ENCODE peak calls at places on chromosomes 13 and 19, in eight cellular contexts. One of them, this sample, is unnamed. For H4K20me1, the result is how much of the 10 kb centered on the place peaks cover.

GRCh38 chr19:15563325-15563794 is 51.7 kb upstream of the CYP4F8 start:
- DNase-seq in K562: peak
- DNase-seq in GM12878: no peak
- DNase-seq in endothelial cell of umbilical vein: no peak
- DNase-seq in mammary epithelial cell: peak
- DNase-seq in PC-9: peak
- DNase-seq in GM23248: peak
- DNase-seq in OCI-LY7: no peak
- DNase-seq in this sample: peak

GRCh38 chr13:51599444-51600176 is 15.3 kb downstream of the WDFY2 start:
- DNase-seq in K562: no peak
- DNase-seq in GM12878: no peak
- DNase-seq in endothelial cell of umbilical vein: no peak
- DNase-seq in mammary epithelial cell: no peak
- DNase-seq in PC-9: no peak
- DNase-seq in GM23248: no peak
- DNase-seq in OCI-LY7: no peak
- DNase-seq in this sample: no peak

GRCh38 chr13:43041368-43041921 is 18.1 kb downstream of the DNAJC15 start:
- DNase-seq in K562: no peak
- DNase-seq in GM12878: no peak
- DNase-seq in endothelial cell of umbilical vein: no peak
- DNase-seq in mammary epithelial cell: no peak
- DNase-seq in PC-9: no peak
- DNase-seq in GM23248: peak
- DNase-seq in OCI-LY7: no peak
- DNase-seq in this sample: no peak

GRCh38 chr19:48654299-48655059 is 8.5 kb upstream of the CA11 start:
- DNase-seq in K562: peak
- DNase-seq in GM12878: no peak
- DNase-seq in endothelial cell of umbilical vein: no peak
- DNase-seq in mammary epithelial cell: no peak
- DNase-seq in PC-9: no peak
- DNase-seq in GM23248: no peak
- DNase-seq in OCI-LY7: no peak
- DNase-seq in this sample: no peak

GRCh38 chr13:113026391-113026910 is 57.4 kb downstream of the MCF2L start:
- DNase-seq in K562: no peak
- DNase-seq in GM12878: no peak
- DNase-seq in endothelial cell of umbilical vein: no peak
- DNase-seq in mammary epithelial cell: no peak
- DNase-seq in PC-9: no peak
- DNase-seq in GM23248: no peak
- DNase-seq in OCI-LY7: no peak
- DNase-seq in this sample: no peak

GRCh38 chr19:51751655-51752054 is at the start of gene FPR1:
- DNase-seq in K562: no peak
- DNase-seq in GM12878: no peak
- DNase-seq in endothelial cell of umbilical vein: no peak
- DNase-seq in mammary epithelial cell: peak
- DNase-seq in PC-9: peak
- DNase-seq in GM23248: no peak
- DNase-seq in OCI-LY7: peak
- DNase-seq in this sample: no peak

GRCh38 chr13:30334663-30335386 is 27.5 kb upstream of the KATNAL1 start:
- DNase-seq in K562: peak
- DNase-seq in GM12878: no peak
- DNase-seq in endothelial cell of umbilical vein: peak
- DNase-seq in mammary epithelial cell: no peak
- DNase-seq in PC-9: no peak
- DNase-seq in GM23248: peak
- DNase-seq in OCI-LY7: peak
- DNase-seq in this sample: peak

GRCh38 chr19:9498183-9498902 is at the start of gene ZNF560:
- DNase-seq in K562: peak
- DNase-seq in GM12878: no peak
- DNase-seq in endothelial cell of umbilical vein: no peak
- DNase-seq in mammary epithelial cell: peak
- DNase-seq in PC-9: peak
- DNase-seq in GM23248: peak
- DNase-seq in OCI-LY7: no peak
- DNase-seq in this sample: peak

GRCh38 chr19:40298026-40298425 is 12.9 kb upstream of the AKT2 start:
- DNase-seq in K562: no peak
- DNase-seq in GM12878: no peak
- DNase-seq in endothelial cell of umbilical vein: no peak
- DNase-seq in mammary epithelial cell: no peak
- DNase-seq in PC-9: no peak
- DNase-seq in GM23248: no peak
- DNase-seq in OCI-LY7: no peak
- DNase-seq in this sample: no peak

GRCh38 chr13:95115525-95115924 is 185.7 kb downstream of the ABCC4 start:
- DNase-seq in K562: no peak
- DNase-seq in GM12878: no peak
- DNase-seq in endothelial cell of umbilical vein: no peak
- DNase-seq in mammary epithelial cell: peak
- DNase-seq in PC-9: no peak
- DNase-seq in GM23248: no peak
- DNase-seq in OCI-LY7: no peak
- DNase-seq in this sample: no peak

GRCh38 chr19:33303791-33304759 is 1.7 kb upstream of the CEBPA start:
- DNase-seq in K562: peak
- DNase-seq in GM12878: no peak
- DNase-seq in endothelial cell of umbilical vein: no peak
- DNase-seq in mammary epithelial cell: no peak
- DNase-seq in PC-9: no peak
- DNase-seq in GM23248: peak
- DNase-seq in OCI-LY7: no peak
- DNase-seq in this sample: peak

GRCh38 chr13:23876265-23876664 is 12.9 kb downstream of the MIPEP start:
- DNase-seq in K562: no peak
- DNase-seq in GM12878: no peak
- DNase-seq in endothelial cell of umbilical vein: no peak
- DNase-seq in mammary epithelial cell: no peak
- DNase-seq in PC-9: no peak
- DNase-seq in GM23248: peak
- DNase-seq in OCI-LY7: peak
- DNase-seq in this sample: no peak

GRCh38 chr19:10655457-10656312 is 1.5 kb downstream of the ILF3 start:
- DNase-seq in K562: no peak
- DNase-seq in GM12878: no peak
- DNase-seq in endothelial cell of umbilical vein: peak
- DNase-seq in mammary epithelial cell: peak
- DNase-seq in PC-9: peak
- DNase-seq in GM23248: peak
- DNase-seq in OCI-LY7: peak
- DNase-seq in this sample: no peak

GRCh38 chr13:50923272-50923671 is 13.7 kb downstream of the RNASEH2B start:
- DNase-seq in K562: no peak
- DNase-seq in GM12878: no peak
- DNase-seq in endothelial cell of umbilical vein: no peak
- DNase-seq in mammary epithelial cell: no peak
- DNase-seq in PC-9: no peak
- DNase-seq in GM23248: peak
- DNase-seq in OCI-LY7: no peak
- DNase-seq in this sample: no peak

GRCh38 chr13:111893071-111893606 is 173.8 kb upstream of the SOX1 start:
- DNase-seq in K562: no peak
- DNase-seq in GM12878: no peak
- DNase-seq in endothelial cell of umbilical vein: no peak
- DNase-seq in mammary epithelial cell: no peak
- DNase-seq in PC-9: no peak
- DNase-seq in GM23248: no peak
- DNase-seq in OCI-LY7: no peak
- DNase-seq in this sample: peak

GRCh38 chr19:38142176-38143035 is 81.6 kb downstream of the DPF1 start:
- DNase-seq in K562: peak
- DNase-seq in GM12878: no peak
- DNase-seq in endothelial cell of umbilical vein: peak
- DNase-seq in mammary epithelial cell: peak
- DNase-seq in PC-9: no peak
- DNase-seq in GM23248: peak
- DNase-seq in OCI-LY7: peak
- DNase-seq in this sample: peak

GRCh38 chr13:45415112-45415511 is 3.1 kb downstream of the SLC25A30 start:
- DNase-seq in K562: no peak
- DNase-seq in GM12878: no peak
- DNase-seq in endothelial cell of umbilical vein: no peak
- DNase-seq in mammary epithelial cell: no peak
- DNase-seq in PC-9: no peak
- DNase-seq in GM23248: no peak
- DNase-seq in OCI-LY7: no peak
- DNase-seq in this sample: no peak

GRCh38 chr13:45417790-45418534 is at the start of gene SLC25A30:
- DNase-seq in K562: peak
- DNase-seq in GM12878: peak
- DNase-seq in endothelial cell of umbilical vein: peak
- DNase-seq in mammary epithelial cell: peak
- DNase-seq in PC-9: peak
- DNase-seq in GM23248: peak
- DNase-seq in OCI-LY7: peak
- DNase-seq in this sample: peak

GRCh38 chr13:45413826-45414312 is 4.3 kb downstream of the SLC25A30 start:
- DNase-seq in K562: no peak
- DNase-seq in GM12878: no peak
- DNase-seq in endothelial cell of umbilical vein: peak
- DNase-seq in mammary epithelial cell: no peak
- DNase-seq in PC-9: no peak
- DNase-seq in GM23248: peak
- DNase-seq in OCI-LY7: no peak
- DNase-seq in this sample: no peak

GRCh38 chr13:45419945-45420344 is 1.8 kb upstream of the SLC25A30 start:
- DNase-seq in K562: no peak
- DNase-seq in GM12878: no peak
- DNase-seq in endothelial cell of umbilical vein: no peak
- DNase-seq in mammary epithelial cell: no peak
- DNase-seq in PC-9: no peak
- DNase-seq in GM23248: no peak
- DNase-seq in OCI-LY7: no peak
- DNase-seq in this sample: no peak

GRCh38 chr13:45416521-45417125 is 1.6 kb downstream of the SLC25A30 start:
- DNase-seq in K562: no peak
- DNase-seq in GM12878: no peak
- DNase-seq in endothelial cell of umbilical vein: peak
- DNase-seq in mammary epithelial cell: no peak
- DNase-seq in PC-9: no peak
- DNase-seq in GM23248: no peak
- DNase-seq in OCI-LY7: no peak
- DNase-seq in this sample: no peak
- H2AFZ ChIP-seq in K562: peak
- H2AFZ ChIP-seq in GM12878: peak
- H2AFZ ChIP-seq in endothelial cell of umbilical vein: peak
- H2AFZ ChIP-seq in mammary epithelial cell: peak
- H2AFZ ChIP-seq in PC-9: peak
- H2AFZ ChIP-seq in GM23248: peak
- H2AFZ ChIP-seq in OCI-LY7: no peak
- H2AFZ ChIP-seq in this sample: no peak

GRCh38 chr19:4393947-4394590 is 6.3 kb downstream of the SH3GL1 start:
- DNase-seq in K562: no peak
- DNase-seq in GM12878: no peak
- DNase-seq in endothelial cell of umbilical vein: peak
- DNase-seq in mammary epithelial cell: no peak
- DNase-seq in PC-9: no peak
- DNase-seq in GM23248: peak
- DNase-seq in OCI-LY7: no peak
- DNase-seq in this sample: no peak
- H4K20me1 ChIP-seq in K562: half or more
- H4K20me1 ChIP-seq in GM12878: under half
- H4K20me1 ChIP-seq in endothelial cell of umbilical vein: under half
- H4K20me1 ChIP-seq in mammary epithelial cell: under half
- H4K20me1 ChIP-seq in PC-9: under half
- H4K20me1 ChIP-seq in GM23248: under half
- H4K20me1 ChIP-seq in OCI-LY7: under half
- H4K20me1 ChIP-seq in this sample: under half

DNA sequence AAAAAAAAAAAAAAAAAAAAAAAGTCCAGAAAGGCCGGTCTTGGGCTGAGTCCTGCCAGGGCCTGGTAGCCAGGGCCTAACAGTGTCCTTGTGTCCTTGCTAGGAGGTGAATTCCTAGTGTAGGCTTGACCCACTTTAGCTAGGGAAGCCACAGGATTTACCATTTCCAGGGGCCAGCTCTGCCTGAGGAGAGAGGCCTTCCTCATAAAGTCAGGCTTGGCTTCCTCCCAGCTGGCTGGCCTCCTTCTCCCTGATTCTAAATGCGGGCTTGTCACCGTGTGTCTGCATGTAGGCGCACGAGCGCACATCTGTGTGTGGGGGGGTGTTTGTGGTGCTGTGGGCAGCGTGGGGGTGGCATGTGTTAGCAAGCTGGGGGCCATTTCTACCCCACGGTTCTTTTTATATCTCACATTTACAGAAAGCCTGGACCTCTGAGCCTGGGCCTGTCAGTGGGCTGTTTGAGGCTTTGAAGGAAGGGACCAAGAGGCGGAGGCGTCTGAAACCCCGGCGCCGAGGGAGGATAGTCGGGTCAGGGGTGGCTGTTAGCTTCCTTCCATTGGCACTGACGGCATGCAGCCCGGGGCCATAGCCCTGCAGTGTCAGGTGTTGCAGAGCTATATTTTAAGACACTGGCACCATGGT is 31.7 kb downstream of the IER2 start:
- DNase-seq in K562: peak
- DNase-seq in GM12878: no peak
- DNase-seq in endothelial cell of umbilical vein: peak
- DNase-seq in mammary epithelial cell: no peak
- DNase-seq in PC-9: no peak
- DNase-seq in GM23248: peak
- DNase-seq in OCI-LY7: peak
- DNase-seq in this sample: no peak
- H2AFZ ChIP-seq in K562: peak
- H2AFZ ChIP-seq in GM12878: peak
- H2AFZ ChIP-seq in endothelial cell of umbilical vein: peak
- H2AFZ ChIP-seq in mammary epithelial cell: peak
- H2AFZ ChIP-seq in PC-9: no peak
- H2AFZ ChIP-seq in GM23248: peak
- H2AFZ ChIP-seq in OCI-LY7: peak
- H2AFZ ChIP-seq in this sample: no peak

GRCh38 chr19:2805261-2805900 is 14.3 kb upstream of the ZNF554 start:
- DNase-seq in K562: no peak
- DNase-seq in GM12878: no peak
- DNase-seq in endothelial cell of umbilical vein: no peak
- DNase-seq in mammary epithelial cell: no peak
- DNase-seq in PC-9: no peak
- DNase-seq in GM23248: no peak
- DNase-seq in OCI-LY7: no peak
- DNase-seq in this sample: no peak

GRCh38 chr19:2804156-2805004 is 15.3 kb upstream of the ZNF554 start:
- DNase-seq in K562: no peak
- DNase-seq in GM12878: no peak
- DNase-seq in endothelial cell of umbilical vein: no peak
- DNase-seq in mammary epithelial cell: no peak
- DNase-seq in PC-9: no peak
- DNase-seq in GM23248: no peak
- DNase-seq in OCI-LY7: no peak
- DNase-seq in this sample: no peak

GRCh38 chr19:2803486-2804155 is 16.0 kb upstream of the ZNF554 start:
- DNase-seq in K562: no peak
- DNase-seq in GM12878: no peak
- DNase-seq in endothelial cell of umbilical vein: no peak
- DNase-seq in mammary epithelial cell: no peak
- DNase-seq in PC-9: no peak
- DNase-seq in GM23248: no peak
- DNase-seq in OCI-LY7: no peak
- DNase-seq in this sample: no peak

GRCh38 chr19:2800506-2800905 is 15.2 kb downstream of the THOP1 start:
- DNase-seq in K562: no peak
- DNase-seq in GM12878: no peak
- DNase-seq in endothelial cell of umbilical vein: no peak
- DNase-seq in mammary epithelial cell: no peak
- DNase-seq in PC-9: no peak
- DNase-seq in GM23248: no peak
- DNase-seq in OCI-LY7: no peak
- DNase-seq in this sample: no peak

GRCh38 chr19:2802826-2803225 is 16.8 kb upstream of the ZNF554 start:
- DNase-seq in K562: no peak
- DNase-seq in GM12878: no peak
- DNase-seq in endothelial cell of umbilical vein: no peak
- DNase-seq in mammary epithelial cell: no peak
- DNase-seq in PC-9: no peak
- DNase-seq in GM23248: no peak
- DNase-seq in OCI-LY7: no peak
- DNase-seq in this sample: no peak
- H4K20me1 ChIP-seq in K562: under half
- H4K20me1 ChIP-seq in GM12878: under half
- H4K20me1 ChIP-seq in endothelial cell of umbilical vein: under half
- H4K20me1 ChIP-seq in mammary epithelial cell: under half
- H4K20me1 ChIP-seq in PC-9: under half
- H4K20me1 ChIP-seq in GM23248: under half
- H4K20me1 ChIP-seq in OCI-LY7: under half
- H4K20me1 ChIP-seq in this sample: under half